ENCODE peak calls at places on chromosomes 1 and 21, in nine cellular contexts. Z is HCT116; E is CD8-positive, alpha-beta T cell; J is activated T-helper 1 cell treated with Interleukin-2 at 50 U/mL for 16 hours; P is activated CD4-positive, alpha-beta T cell treated with anti-CD3 and anti-CD28 coated beads for 36 hours; W is fibroblast of the aortic adventitia; U is ovary; T is NCI-H510A; K is Caco-2. S is an unnamed sample.

GRCh38 chr21:37956772-37957171 is 40.5 kb upstream of the KCNJ6 start:
- DNase-seq in U (no peak), Z (no peak), E (no peak), P (no peak), K (no peak), W (no peak), T (no peak), J (no peak), S (no peak)

GRCh38 chr1:239367417-239367816 is 19.0 kb upstream of the CHRM3 start:
- DNase-seq in E (no peak), W (no peak), U (no peak), J (no peak), K (no peak), T (no peak), Z (no peak), P (no peak), S (no peak)

GRCh38 chr1:111227875-111228747 is 598 bp downstream of the CHI3L2 start:
- DNase-seq in W (peak; percentile 91), J (no peak), K (no peak), T (no peak), U (peak; percentile 39), P (no peak), E (no peak), Z (peak; percentile 71), S (peak; percentile 67)

GRCh38 chr1:174800951-174801350 is 198.8 kb upstream of the CACYBP start:
- DNase-seq in T (no peak), U (no peak), Z (no peak), E (no peak), J (no peak), W (no peak), P (no peak), K (no peak), S (no peak)

GRCh38 chr21:44935533-44935927 is 4.3 kb upstream of the SLX9 start:
- DNase-seq in Z (no peak), E (no peak), U (no peak), P (no peak), T (no peak), J (no peak), K (no peak), W (no peak), S (no peak)

GRCh38 chr1:200888349-200888838 is 6.3 kb upstream of the INAVA start:
- DNase-seq in T (no peak), K (no peak), W (no peak), J (peak; percentile 40), Z (no peak), E (peak; percentile 75), U (no peak), P (peak; percentile 78), S (no peak)

GRCh38 chr1:224733021-224733911 is 117.1 kb downstream of the CNIH3 start:
- DNase-seq in P (no peak), T (peak; percentile 65), W (peak; percentile 46), J (no peak), Z (no peak), U (no peak), E (no peak), K (no peak), S (peak; percentile 68)

GRCh38 chr1:187053876-187054275 is 225.1 kb downstream of the PLA2G4A start:
- DNase-seq in J (no peak), W (no peak), K (no peak), P (no peak), Z (no peak), T (no peak), U (no peak), E (no peak), S (no peak)

GRCh38 chr1:111052246-111052645 is 87.6 kb downstream of the DRAM2 start:
- DNase-seq in W (peak; percentile 19), U (no peak), T (no peak), E (no peak), K (no peak), P (no peak), Z (no peak), J (no peak), S (no peak)

GRCh38 chr1:209805875-209806760 is at the start of gene IRF6:
- DNase-seq in T (peak; percentile 89), Z (peak; percentile 88), J (peak; percentile 60), K (peak; percentile 96), U (peak; percentile 84), P (peak; percentile 64), W (peak; percentile 59), E (peak; percentile 80), S (peak; percentile 78)

GRCh38 chr1:203287109-203287893 is 18.0 kb upstream of the BTG2 start:
- DNase-seq in U (peak; percentile 54), E (peak; percentile 84), P (peak; percentile 88), W (no peak), J (peak; percentile 61), K (no peak), Z (no peak), T (peak; percentile 51), S (peak; percentile 81)

GRCh38 chr1:228345201-228345930 is 61.3 kb downstream of the TRIM11 start:
- DNase-seq in W (no peak), T (no peak), J (no peak), E (no peak), Z (no peak), K (peak; percentile 25), P (peak; percentile 2), U (peak; percentile 22), S (no peak)

GRCh38 chr1:165367375-165367993 is 11.0 kb upstream of the LMX1A start:
- DNase-seq in U (peak; percentile 81), Z (peak; percentile 79), P (peak; percentile 89), J (peak; percentile 55), K (peak; percentile 70), T (no peak), W (peak; percentile 84), E (peak; percentile 72), S (peak; percentile 79)

GRCh38 chr1:15617874-15618684 is 821 bp downstream of the DDI2 start:
- DNase-seq in E (peak; percentile 45), P (peak; percentile 65), K (peak; percentile 43), U (no peak), Z (no peak), W (no peak), J (peak; percentile 9), T (peak; percentile 88), S (no peak)

GRCh38 chr1:18486195-18486594 is 5.5 kb downstream of the KLHDC7A start:
- DNase-seq in P (no peak), E (no peak), T (no peak), U (no peak), J (no peak), K (no peak), W (no peak), Z (no peak), S (no peak)

GRCh38 chr1:60108223-60108622 is 34.7 kb upstream of the C1orf87 start:
- DNase-seq in U (no peak), E (peak; percentile 18), W (no peak), Z (no peak), K (no peak), J (no peak), T (peak; percentile 26), P (no peak), S (no peak)

GRCh38 chr1:33312413-33312749 is 8.5 kb downstream of the A3GALT2 start:
- DNase-seq in Z (no peak), U (peak; percentile 28), K (no peak), J (no peak), T (no peak), E (no peak), W (no peak), P (no peak), S (no peak)

GRCh38 chr1:22414244-22414751 is 37.4 kb upstream of the ZBTB40 start:
- DNase-seq in U (peak; percentile 58), K (peak; percentile 87), W (no peak), J (no peak), E (no peak), Z (no peak), T (peak; percentile 84), P (no peak), S (no peak)

GRCh38 chr21:31342328-31342727 is 1.7 kb downstream of the TIAM1 start:
- DNase-seq in Z (no peak), U (no peak), T (no peak), W (no peak), K (no peak), E (no peak), J (no peak), P (no peak), S (no peak)

GRCh38 chr1:89952021-89952995 is 42.6 kb upstream of the ZNF326 start:
- DNase-seq in U (no peak), T (no peak), E (no peak), W (peak; percentile 59), Z (no peak), P (no peak), K (no peak), J (no peak), S (no peak)

GRCh38 chr1:3945916-3946840 is 46.1 kb upstream of the C1orf174 start:
- DNase-seq in J (no peak), P (no peak), U (no peak), T (no peak), K (no peak), E (no peak), Z (no peak), W (no peak), S (no peak)

GRCh38 chr1:153903841-153904455 is 18.8 kb downstream of the GATAD2B start:
- DNase-seq in P (no peak), Z (no peak), J (no peak), K (no peak), W (peak; percentile 69), E (no peak), U (peak; percentile 19), T (no peak), S (peak; percentile 59)

GRCh38 chr1:42931911-42932422 is 26.7 kb downstream of the SLC2A1 start:
- DNase-seq in W (no peak), Z (no peak), E (peak; percentile 88), P (peak; percentile 85), J (peak; percentile 65), T (peak; percentile 95), U (no peak), K (peak; percentile 52), S (no peak)

GRCh38 chr1:226697151-226697575 is 41.9 kb downstream of the ITPKB start:
- DNase-seq in K (no peak), E (peak; percentile 49), T (no peak), J (no peak), P (no peak), Z (no peak), W (peak; percentile 82), U (no peak), S (no peak)

GRCh38 chr1:85599076-85599491 is 18.5 kb downstream of the CCN1 start:
- DNase-seq in Z (no peak), T (peak; percentile 12), E (no peak), K (no peak), U (no peak), P (no peak), J (no peak), W (no peak), S (no peak)

GRCh38 chr1:193565971-193566577 is 379.7 kb upstream of the B3GALT2 start:
- DNase-seq in P (no peak), W (no peak), K (no peak), T (no peak), U (no peak), E (no peak), Z (no peak), J (no peak), S (no peak)

GRCh38 chr1:100449477-100449876 is 88.5 kb upstream of the GPR88 start:
- DNase-seq in P (peak; percentile 41), Z (no peak), K (no peak), T (no peak), U (no peak), J (no peak), W (no peak), E (no peak), S (no peak)

GRCh38 chr1:208145167-208145566 is 99.0 kb downstream of the PLXNA2 start:
- DNase-seq in J (no peak), U (no peak), W (no peak), K (no peak), E (no peak), Z (no peak), T (no peak), P (no peak), S (no peak)

GRCh38 chr1:207007352-207008033 is 25.1 kb downstream of the C1orf116 start:
- DNase-seq in E (no peak), P (no peak), U (no peak), J (no peak), Z (peak; percentile 85), T (no peak), W (peak; percentile 99), K (peak; percentile 81), S (no peak)

GRCh38 chr21:38346286-38346685 is 89.5 kb downstream of the KCNJ15 start:
- DNase-seq in P (no peak), J (no peak), E (no peak), K (no peak), Z (no peak), T (peak; percentile 79), U (no peak), W (no peak), S (no peak)

GRCh38 chr1:46535063-46535462 is 16.4 kb downstream of the KNCN start:
- DNase-seq in Z (peak; percentile 48), K (peak; percentile 62), J (no peak), T (no peak), P (peak; percentile 53), W (no peak), E (no peak), U (no peak), S (no peak)